ENCODE peak calls at places on chromosome 21, in five cellular contexts. One of them, this sample, is unnamed. For H3K36me3 and H3K27me3, the result is how much of the 10 kb centered on the place peaks cover.

GRCh38 chr21:18318156-18318555 is 73.5 kb downstream of the CHODL start:
- DNase-seq in endodermal cell: no peak
- DNase-seq in aorta: no peak
- DNase-seq in left lung: no peak
- DNase-seq in H7: no peak
- DNase-seq in this sample: no peak

GRCh38 chr21:20424943-20425342 is 573.3 kb upstream of the NCAM2 start:
- DNase-seq in endodermal cell: peak
- DNase-seq in left lung: no peak
- DNase-seq in H7: no peak
- DNase-seq in aorta: no peak
- DNase-seq in this sample: peak

GRCh38 chr21:18384771-18385170 is 18.8 kb downstream of the TMPRSS15 start:
- DNase-seq in H7: peak
- DNase-seq in left lung: no peak
- DNase-seq in endodermal cell: no peak
- DNase-seq in aorta: no peak
- DNase-seq in this sample: no peak

GRCh38 chr21:38938343-38938742 is 132.6 kb downstream of the ETS2 start:
- DNase-seq in aorta: no peak
- DNase-seq in endodermal cell: peak
- DNase-seq in left lung: no peak
- DNase-seq in H7: peak
- DNase-seq in this sample: no peak

GRCh38 chr21:38796426-38796825 is 9.3 kb upstream of the ETS2 start:
- DNase-seq in H7: no peak
- DNase-seq in aorta: no peak
- DNase-seq in endodermal cell: no peak
- DNase-seq in left lung: no peak
- DNase-seq in this sample: no peak

GRCh38 chr21:26117324-26117971 is 53.1 kb downstream of the APP start:
- DNase-seq in H7: no peak
- DNase-seq in endodermal cell: no peak
- DNase-seq in aorta: no peak
- DNase-seq in left lung: no peak
- DNase-seq in this sample: no peak

GRCh38 chr21:27550258-27550657 is 583.4 kb upstream of the ADAMTS5 start:
- DNase-seq in aorta: no peak
- DNase-seq in left lung: no peak
- DNase-seq in H7: no peak
- DNase-seq in endodermal cell: no peak
- DNase-seq in this sample: no peak

GRCh38 chr21:36854391-36854790 is 112.1 kb downstream of the HLCS start:
- DNase-seq in endodermal cell: peak
- DNase-seq in left lung: no peak
- DNase-seq in aorta: no peak
- DNase-seq in H7: peak
- DNase-seq in this sample: peak

GRCh38 chr21:38798481-38798882 is 7.2 kb upstream of the ETS2 start:
- DNase-seq in left lung: peak
- DNase-seq in endodermal cell: peak
- DNase-seq in H7: no peak
- DNase-seq in aorta: no peak
- DNase-seq in this sample: no peak

GRCh38 chr21:36813071-36813470 is 114.2 kb downstream of the SIM2 start:
- DNase-seq in endodermal cell: no peak
- DNase-seq in aorta: no peak
- DNase-seq in H7: no peak
- DNase-seq in left lung: no peak
- DNase-seq in this sample: no peak

GRCh38 chr21:38170705-38171682 is 85.8 kb upstream of the KCNJ15 start:
- DNase-seq in H7: no peak
- DNase-seq in aorta: no peak
- DNase-seq in left lung: no peak
- DNase-seq in endodermal cell: no peak
- DNase-seq in this sample: no peak

GRCh38 chr21:19321688-19322087 is 918.1 kb upstream of the TMPRSS15 start:
- DNase-seq in endodermal cell: no peak
- DNase-seq in aorta: no peak
- DNase-seq in H7: no peak
- DNase-seq in left lung: no peak
- DNase-seq in this sample: no peak

GRCh38 chr21:39852021-39852721 is 15.1 kb upstream of the PCP4 start:
- DNase-seq in aorta: no peak
- DNase-seq in H7: no peak
- DNase-seq in endodermal cell: peak
- DNase-seq in left lung: no peak
- DNase-seq in this sample: no peak

GRCh38 chr21:36909901-36910561 is 56.4 kb downstream of the HLCS start:
- DNase-seq in endodermal cell: no peak
- DNase-seq in left lung: no peak
- DNase-seq in H7: no peak
- DNase-seq in aorta: no peak
- DNase-seq in this sample: no peak

GRCh38 chr21:22743085-22743484 is 1744.9 kb downstream of the NCAM2 start:
- DNase-seq in left lung: no peak
- DNase-seq in aorta: no peak
- DNase-seq in H7: no peak
- DNase-seq in endodermal cell: no peak
- DNase-seq in this sample: no peak

GRCh38 chr21:37373539-37373938 is 7.0 kb downstream of the DYRK1A start:
- DNase-seq in aorta: no peak
- DNase-seq in H7: no peak
- DNase-seq in endodermal cell: no peak
- DNase-seq in left lung: no peak
- DNase-seq in this sample: no peak

GRCh38 chr21:36747815-36748381 is 49.0 kb downstream of the SIM2 start:
- DNase-seq in endodermal cell: peak
- DNase-seq in H7: peak
- DNase-seq in left lung: no peak
- DNase-seq in aorta: no peak
- DNase-seq in this sample: peak

GRCh38 chr21:17139696-17140095 is 373.1 kb upstream of the CXADR start:
- DNase-seq in left lung: no peak
- DNase-seq in H7: no peak
- DNase-seq in aorta: no peak
- DNase-seq in endodermal cell: no peak
- DNase-seq in this sample: no peak

GRCh38 chr21:35102488-35103407 is 53.6 kb upstream of the RUNX1 start:
- DNase-seq in H7: no peak
- DNase-seq in endodermal cell: no peak
- DNase-seq in aorta: peak
- DNase-seq in left lung: peak
- DNase-seq in this sample: no peak

GRCh38 chr21:34274001-34274400 is 89.8 kb upstream of the KCNE2 start:
- DNase-seq in aorta: no peak
- DNase-seq in endodermal cell: no peak
- DNase-seq in left lung: no peak
- DNase-seq in H7: no peak
- DNase-seq in this sample: no peak

GRCh38 chr21:25133939-25134338 is 473.3 kb downstream of the MRPL39 start:
- DNase-seq in left lung: no peak
- DNase-seq in aorta: no peak
- DNase-seq in H7: no peak
- DNase-seq in endodermal cell: no peak
- DNase-seq in this sample: no peak

GRCh38 chr21:26067836-26068401 is 102.7 kb downstream of the APP start:
- DNase-seq in aorta: no peak
- DNase-seq in left lung: no peak
- DNase-seq in H7: no peak
- DNase-seq in endodermal cell: no peak
- DNase-seq in this sample: no peak

GRCh38 chr21:38942617-38943245 is 137.0 kb downstream of the ETS2 start:
- DNase-seq in left lung: no peak
- DNase-seq in endodermal cell: no peak
- DNase-seq in H7: no peak
- DNase-seq in aorta: no peak
- DNase-seq in this sample: no peak

GRCh38 chr21:40208960-40209359 is 341.7 kb downstream of the PCP4 start:
- DNase-seq in left lung: no peak
- DNase-seq in H7: no peak
- DNase-seq in endodermal cell: no peak
- DNase-seq in aorta: no peak
- DNase-seq in this sample: no peak

GRCh38 chr21:34801519-34802132 is 132.8 kb downstream of the CLIC6 start:
- DNase-seq in endodermal cell: peak
- DNase-seq in aorta: no peak
- DNase-seq in left lung: no peak
- DNase-seq in H7: peak
- DNase-seq in this sample: no peak

GRCh38 chr21:25967566-25968438 is 202.8 kb downstream of the APP start:
- DNase-seq in left lung: no peak
- DNase-seq in aorta: no peak
- DNase-seq in endodermal cell: no peak
- DNase-seq in H7: no peak
- DNase-seq in this sample: no peak

GRCh38 chr21:38839370-38839681 is 33.6 kb downstream of the ETS2 start:
- DNase-seq in endodermal cell: no peak
- DNase-seq in H7: no peak
- DNase-seq in left lung: no peak
- DNase-seq in aorta: no peak
- DNase-seq in this sample: no peak

GRCh38 chr21:37503848-37504467 is 137.4 kb downstream of the DYRK1A start:
- DNase-seq in left lung: no peak
- DNase-seq in H7: no peak
- DNase-seq in aorta: no peak
- DNase-seq in endodermal cell: no peak
- DNase-seq in this sample: no peak

GRCh38 chr21:34807881-34808568 is 139.2 kb downstream of the CLIC6 start:
- DNase-seq in aorta: peak
- DNase-seq in H7: no peak
- DNase-seq in left lung: peak
- DNase-seq in endodermal cell: no peak
- DNase-seq in this sample: no peak

GRCh38 chr21:46326110-46326703 is 2.3 kb downstream of the PCNT start:
- DNase-seq in aorta: no peak
- DNase-seq in endodermal cell: no peak
- DNase-seq in H7: peak
- DNase-seq in left lung: no peak
- DNase-seq in this sample: peak
- H3K36me3 ChIP-seq in aorta: under half
- H3K36me3 ChIP-seq in endodermal cell: under half
- H3K36me3 ChIP-seq in H7: under half
- H3K36me3 ChIP-seq in left lung: under half
- H3K36me3 ChIP-seq in this sample: half or more

DNA sequence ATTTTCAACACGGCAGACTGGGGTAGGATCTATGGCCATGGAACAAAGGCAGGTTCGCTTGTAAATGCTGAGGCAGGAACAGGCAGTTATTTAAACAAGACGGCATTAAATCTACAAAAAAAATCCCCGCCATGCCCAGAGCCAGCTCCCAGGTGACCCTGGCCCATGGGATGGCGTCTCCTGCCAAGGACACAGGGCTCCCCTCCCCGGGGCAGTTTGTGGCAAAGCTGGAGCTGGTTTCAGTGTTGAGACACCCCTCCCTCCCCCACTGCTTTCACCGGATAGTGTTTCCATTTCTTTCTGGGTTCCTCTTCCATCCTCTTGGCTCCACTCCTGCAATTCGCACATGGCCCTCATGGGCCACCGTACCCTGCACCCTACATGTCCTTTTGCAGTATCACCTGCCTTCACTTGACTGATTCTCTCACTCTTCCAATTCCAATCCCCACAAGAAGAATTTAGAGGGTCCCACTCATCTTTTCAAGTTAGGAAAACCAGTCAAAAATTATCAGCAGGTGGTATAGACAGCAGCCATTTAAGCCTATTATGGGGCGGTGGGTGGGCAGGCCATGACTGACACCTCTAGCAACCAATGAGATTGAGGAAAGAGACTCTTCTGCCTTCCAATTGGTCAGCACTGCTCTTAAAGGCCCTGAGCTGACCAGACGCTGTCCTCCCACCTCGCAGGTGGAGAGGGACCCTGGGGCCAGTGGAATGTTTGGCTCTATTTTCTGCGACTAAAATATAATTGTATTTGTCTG is 52.0 kb downstream of the OLIG1 start:
- DNase-seq in endodermal cell: peak
- DNase-seq in left lung: no peak
- DNase-seq in aorta: no peak
- DNase-seq in H7: peak
- DNase-seq in this sample: peak
- H3K27me3 ChIP-seq in endodermal cell: under half
- H3K27me3 ChIP-seq in left lung: half or more
- H3K27me3 ChIP-seq in aorta: under half
- H3K27me3 ChIP-seq in H7: under half
- H3K27me3 ChIP-seq in this sample: under half

GRCh38 chr21:42426424-42426823 is 22.7 kb downstream of the UBASH3A start:
- DNase-seq in aorta: no peak
- DNase-seq in left lung: no peak
- DNase-seq in H7: no peak
- DNase-seq in endodermal cell: no peak
- DNase-seq in this sample: no peak

GRCh38 chr21:42429021-42429420 is 25.3 kb downstream of the UBASH3A start:
- DNase-seq in endodermal cell: no peak
- DNase-seq in left lung: no peak
- DNase-seq in aorta: no peak
- DNase-seq in H7: no peak
- DNase-seq in this sample: no peak

GRCh38 chr21:42426876-42427480 is 23.3 kb downstream of the UBASH3A start:
- DNase-seq in left lung: no peak
- DNase-seq in aorta: no peak
- DNase-seq in endodermal cell: no peak
- DNase-seq in H7: no peak
- DNase-seq in this sample: no peak

GRCh38 chr21:42429856-42430255 is 26.2 kb downstream of the UBASH3A start:
- DNase-seq in aorta: no peak
- DNase-seq in left lung: no peak
- DNase-seq in endodermal cell: peak
- DNase-seq in H7: peak
- DNase-seq in this sample: no peak

GRCh38 chr21:42427809-42428419 is 24.2 kb downstream of the UBASH3A start:
- DNase-seq in left lung: no peak
- DNase-seq in endodermal cell: no peak
- DNase-seq in H7: no peak
- DNase-seq in aorta: no peak
- DNase-seq in this sample: no peak
- H3K36me3 ChIP-seq in left lung: under half
- H3K36me3 ChIP-seq in endodermal cell: under half
- H3K36me3 ChIP-seq in H7: under half
- H3K36me3 ChIP-seq in aorta: under half
- H3K36me3 ChIP-seq in this sample: under half

DNA sequence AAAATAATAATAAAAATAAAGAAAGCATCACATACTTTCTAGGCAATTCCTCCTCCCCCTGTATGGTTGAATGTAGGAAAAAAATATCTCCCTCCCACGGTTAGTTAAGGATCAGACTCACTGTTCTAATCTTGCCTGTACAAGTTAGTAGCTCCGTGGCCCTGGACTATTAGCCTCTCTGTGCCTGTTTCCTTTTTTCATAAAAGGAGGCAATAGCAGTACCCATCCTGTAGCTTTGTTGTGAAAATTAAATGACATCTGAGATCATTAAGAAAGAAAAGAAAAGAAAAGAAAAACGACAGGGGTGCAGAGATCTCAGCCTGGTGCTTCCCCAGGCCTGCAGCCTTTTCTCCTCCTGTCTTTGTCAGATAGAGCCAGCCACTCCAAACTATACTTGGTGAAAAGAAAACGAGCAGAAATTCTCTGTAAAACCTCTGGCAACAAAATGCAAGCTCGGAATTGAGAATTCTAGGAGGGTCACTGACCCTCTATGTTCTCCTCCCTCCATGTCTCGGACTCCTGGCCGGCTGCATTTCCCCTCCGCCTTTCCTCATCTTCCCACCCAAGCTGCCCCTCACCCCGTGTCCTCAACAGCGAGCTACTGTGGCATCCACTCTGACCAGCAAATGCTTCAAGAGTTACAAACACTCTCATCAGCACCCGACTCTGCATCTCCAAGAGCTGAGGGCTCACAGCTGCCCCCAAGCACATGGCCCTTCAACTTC is 13.7 kb downstream of the RIPK4 start:
- DNase-seq in endodermal cell: no peak
- DNase-seq in aorta: peak
- DNase-seq in left lung: no peak
- DNase-seq in H7: peak
- DNase-seq in this sample: no peak
- H3K27me3 ChIP-seq in endodermal cell: under half
- H3K27me3 ChIP-seq in aorta: under half
- H3K27me3 ChIP-seq in left lung: under half
- H3K27me3 ChIP-seq in H7: under half
- H3K27me3 ChIP-seq in this sample: under half

This sample was measured in WERI-Rb-1.